ENCODE peak calls at places on chromosomes 12 and 14, in ten cellular contexts. J, D, T, A, F, X, S, V, Y and M are unnamed samples.

GRCh38 chr12:117441751-117442150 is 80.3 kb upstream of the NOS1 start:
- DNase-seq in J (no peak), D (no peak), T (no peak), A (peak), F (no peak), X (no peak), S (no peak), V (no peak), Y (peak), M (peak)

GRCh38 chr12:113903381-113903863 is 62.7 kb downstream of the RBM19 start:
- DNase-seq in J (peak), D (no peak), T (no peak), A (peak), F (peak), X (no peak), S (no peak), V (peak), Y (peak), M (no peak)

GRCh38 chr14:22886500-22887259 is 3.7 kb downstream of the REM2 start:
- DNase-seq in J (no peak), D (no peak), T (peak), A (peak), F (peak), X (no peak), S (peak), V (peak), Y (peak), M (peak)

GRCh38 chr12:27610380-27610779 is 85.9 kb upstream of the REP15 start:
- DNase-seq in J (no peak), D (no peak), T (no peak), A (peak), F (no peak), X (no peak), S (no peak), V (no peak), Y (peak), M (no peak)

GRCh38 chr12:54759751-54760150 is 94.6 kb upstream of the MUCL1 start:
- DNase-seq in J (no peak), D (no peak), T (no peak), A (peak), F (peak), X (no peak), S (no peak), V (peak), Y (peak), M (peak)

GRCh38 chr14:64605926-64606685 is 56.3 kb downstream of the PPP1R36 start:
- DNase-seq in J (no peak), D (no peak), T (no peak), A (peak), F (no peak), X (no peak), S (no peak), V (no peak), Y (no peak), M (no peak)

GRCh38 chr12:121770802-121771625 is 22.5 kb downstream of the RHOF start:
- DNase-seq in J (no peak), D (no peak), T (no peak), A (no peak), F (no peak), X (no peak), S (no peak), V (no peak), Y (no peak), M (no peak)

GRCh38 chr12:232731-233614 is 19.0 kb upstream of the SLC6A12 start:
- DNase-seq in J (no peak), D (no peak), T (peak), A (no peak), F (no peak), X (no peak), S (no peak), V (no peak), Y (no peak), M (peak)

GRCh38 chr14:91501348-91501747 is 8.8 kb downstream of the PPP4R3A start:
- DNase-seq in J (no peak), D (no peak), T (no peak), A (no peak), F (no peak), X (no peak), S (no peak), V (no peak), Y (no peak), M (no peak)

GRCh38 chr14:21302013-21302857 is 22.4 kb downstream of the RPGRIP1 start:
- DNase-seq in J (no peak), D (no peak), T (no peak), A (no peak), F (peak), X (no peak), S (no peak), V (no peak), Y (no peak), M (no peak)

GRCh38 chr14:50399251-50400032 is 2.8 kb upstream of the CDKL1 start:
- DNase-seq in J (no peak), D (no peak), T (no peak), A (peak), F (no peak), X (no peak), S (no peak), V (no peak), Y (peak), M (no peak)

GRCh38 chr12:24960222-24960855 is 11.4 kb upstream of the BCAT1 start:
- DNase-seq in J (no peak), D (no peak), T (no peak), A (peak), F (peak), X (no peak), S (peak), V (peak), Y (peak), M (peak)

GRCh38 chr14:73851567-73852382 is at the start of gene PTGR2:
- DNase-seq in J (peak), D (peak), T (peak), A (peak), F (peak), X (peak), S (peak), V (peak), Y (peak), M (peak)
- TF ChIP-seq CTCF in J (no peak), D (no peak), T (no peak), A (peak), F (no peak), X (no peak), S (no peak), V (no peak), Y (peak), M (peak)

GRCh38 chr14:75928587-75929230 is 53.1 kb downstream of the TGFB3 start:
- DNase-seq in J (no peak), D (no peak), T (no peak), A (peak), F (no peak), X (no peak), S (no peak), V (no peak), Y (peak), M (no peak)

GRCh38 chr14:75927564-75928087 is 54.2 kb downstream of the TGFB3 start:
- DNase-seq in J (no peak), D (no peak), T (no peak), A (no peak), F (no peak), X (no peak), S (no peak), V (no peak), Y (no peak), M (no peak)

DNA sequence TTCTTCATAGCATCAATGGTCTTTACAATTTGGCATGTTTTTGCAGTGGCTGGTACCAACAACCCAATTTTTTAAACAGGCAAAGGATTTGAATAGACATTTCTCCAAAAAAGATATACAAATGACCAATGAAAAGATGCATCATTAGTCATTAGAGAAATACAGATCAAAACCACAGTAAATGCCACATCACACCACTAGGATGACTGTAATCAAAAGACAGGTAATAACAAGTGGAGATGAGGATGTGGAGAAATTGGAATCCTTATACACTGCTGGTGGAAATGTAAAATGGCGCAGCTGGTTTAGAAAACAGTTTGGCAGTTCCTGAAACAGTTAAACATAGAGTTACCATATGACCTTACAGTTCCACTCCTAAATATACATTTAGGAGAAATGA is 55.4 kb downstream of the TGFB3 start:
- DNase-seq in J (no peak), D (no peak), T (no peak), A (peak), F (no peak), X (no peak), S (no peak), V (no peak), Y (no peak), M (no peak)
- TF ChIP-seq CTCF in J (no peak), D (no peak), T (no peak), A (no peak), F (no peak), X (peak), S (peak), V (no peak), Y (no peak), M (peak)

GRCh38 chr12:65169311-65170244 is at the start of gene LEMD3:
- DNase-seq in J (no peak), D (peak), T (peak), A (peak), F (peak), X (peak), S (peak), V (peak), Y (peak), M (peak)
- TF ChIP-seq CTCF in J (no peak), D (no peak), T (no peak), A (no peak), F (peak), X (no peak), S (no peak), V (no peak), Y (no peak), M (no peak)

GRCh38 chr12:62522984-62523383 is 56.4 kb downstream of the MON2 start:
- DNase-seq in J (no peak), D (no peak), T (no peak), A (peak), F (peak), X (no peak), S (no peak), V (no peak), Y (peak), M (no peak)
- TF ChIP-seq CTCF in J (no peak), D (no peak), T (no peak), A (no peak), F (no peak), X (peak), S (no peak), V (no peak), Y (peak), M (no peak)

GRCh38 chr14:102086972-102087761 is at the start of gene HSP90AA1:
- DNase-seq in J (peak), D (peak), T (peak), A (peak), F (peak), X (peak), S (peak), V (peak), Y (peak), M (peak)
- TF ChIP-seq CTCF in J (peak), D (no peak), T (peak), A (no peak), F (no peak), X (peak), S (peak), V (no peak), Y (peak), M (peak)